ENCODE peak calls at places on chromosome 13, in four cellular contexts. H, X, N and E are unnamed samples.

GRCh38 chr13:90951663-90952062 is 395.8 kb upstream of the MIR17HG start:
- DNase-seq in H (no peak), X (no peak), N (no peak), E (no peak)

GRCh38 chr13:79393564-79394249 is 12.3 kb downstream of the RBM26 start:
- DNase-seq in H (no peak), X (no peak), N (no peak), E (no peak)

GRCh38 chr13:61546413-61546812 is 130.8 kb upstream of the PCDH20 start:
- DNase-seq in H (no peak), X (no peak), N (no peak), E (no peak)

GRCh38 chr13:41500501-41500900 is 43.2 kb downstream of the RGCC start:
- DNase-seq in H (peak; percentile 43), X (no peak), N (no peak), E (no peak)

GRCh38 chr13:65112123-65113075 is 2117.7 kb downstream of the PCDH9 start:
- DNase-seq in H (peak; percentile 39), X (no peak), N (no peak), E (no peak)

GRCh38 chr13:112690242-112690943 is 555 bp downstream of the ATP11A start:
- DNase-seq in H (peak; percentile 52), X (peak; percentile 45), N (no peak), E (peak; percentile 81)

GRCh38 chr13:95714142-95714832 is 37.3 kb downstream of the DNAJC3 start:
- DNase-seq in H (peak; percentile 67), X (no peak), N (no peak), E (no peak)

GRCh38 chr13:36973621-36974268 is 25.4 kb downstream of the ALG5 start:
- DNase-seq in H (no peak), X (no peak), N (no peak), E (no peak)

GRCh38 chr13:95301135-95301946 is at the start of gene ABCC4:
- DNase-seq in H (peak; percentile 95), X (peak; percentile 57), N (peak; percentile 23), E (peak; percentile 91)

GRCh38 chr13:94309997-94310842 is 169.3 kb downstream of the DCT start:
- DNase-seq in H (peak; percentile 84), X (no peak), N (no peak), E (no peak)

GRCh38 chr13:94154362-94154761 is 325.1 kb downstream of the DCT start:
- DNase-seq in H (peak; percentile 46), X (peak; percentile 2), N (no peak), E (no peak)

GRCh38 chr13:112724788-112725345 is 35.0 kb downstream of the ATP11A start:
- DNase-seq in H (no peak), X (no peak), N (no peak), E (no peak)

GRCh38 chr13:36814465-36814864 is 4.6 kb upstream of the RFXAP start:
- DNase-seq in H (no peak), X (no peak), N (no peak), E (no peak)